ENCODE peak calls at places on chromosomes 6 and 20, in seven cellular contexts. D is activated CD8-positive, alpha-beta memory T cell treated with anti-CD3 and anti-CD28 coated beads for 4 hours; S is GM13976; Q is stimulated activated CD4-positive, alpha-beta T cell treated with anti-CD3 and anti-CD28 coated beads, Interleukin-2, amount 100 ng/mL, for 48 hours; B is D721Med; F is caudate nucleus; H is CD8-positive, alpha-beta memory T cell. Y is an unnamed sample.
A peak's percentile ranks its signal among the peaks of the same experiment; 100 is the strongest.

GRCh38 chr6:148517518-148517917 is 174.9 kb downstream of the SASH1 start:
- DNase-seq in D (no peak), S (no peak), Q (no peak), B (no peak), F (no peak), H (no peak), Y (no peak)

GRCh38 chr6:105587349-105588115 is 184.7 kb upstream of the PREP start:
- DNase-seq in D (no peak), S (no peak), Q (no peak), B (no peak), F (no peak), H (peak; percentile 2), Y (no peak)

GRCh38 chr6:6366778-6367177 is 46.3 kb upstream of the F13A1 start:
- DNase-seq in D (no peak), S (no peak), Q (no peak), B (no peak), F (no peak), H (no peak), Y (no peak)

GRCh38 chr20:45629496-45630100 is at the start of gene WFDC10A:
- DNase-seq in D (no peak), S (peak; percentile 53), Q (peak; percentile 6), B (no peak), F (no peak), H (no peak), Y (peak; percentile 40)

GRCh38 chr6:40852667-40853383 is 186.2 kb downstream of the UNC5CL start:
- DNase-seq in D (no peak), S (peak; percentile 21), Q (peak; percentile 16), B (no peak), F (no peak), H (no peak), Y (peak; percentile 68)

GRCh38 chr6:72624557-72625160 is 2.8 kb downstream of the KCNQ5 start:
- DNase-seq in D (no peak), S (no peak), Q (no peak), B (no peak), F (no peak), H (no peak), Y (no peak)

GRCh38 chr20:25083141-25083772 is 1.3 kb upstream of the VSX1 start:
- DNase-seq in D (no peak), S (no peak), Q (no peak), B (no peak), F (no peak), H (no peak), Y (no peak)

GRCh38 chr20:19460386-19460785 is 247.9 kb downstream of the SLC24A3 start:
- DNase-seq in D (no peak), S (no peak), Q (no peak), B (no peak), F (no peak), H (no peak), Y (no peak)

GRCh38 chr6:156190270-156190669 is 586.9 kb upstream of the ARID1B start:
- DNase-seq in D (no peak), S (no peak), Q (no peak), B (no peak), F (no peak), H (no peak), Y (no peak)

GRCh38 chr20:2149507-2149906 is 47.9 kb downstream of the STK35 start:
- DNase-seq in D (no peak), S (no peak), Q (no peak), B (no peak), F (no peak), H (no peak), Y (no peak)

GRCh38 chr20:51542033-51542893 is at the start of gene NFATC2:
- DNase-seq in D (peak; percentile 42), S (peak; percentile 92), Q (no peak), B (no peak), F (no peak), H (peak; percentile 50), Y (peak; percentile 28)

GRCh38 chr6:131172237-131172636 is 37.0 kb downstream of the AKAP7 start:
- DNase-seq in D (no peak), S (no peak), Q (no peak), B (no peak), F (no peak), H (no peak), Y (no peak)

GRCh38 chr6:126077810-126078791 is 91.8 kb downstream of the TRMT11 start:
- DNase-seq in D (no peak), S (no peak), Q (no peak), B (no peak), F (no peak), H (no peak), Y (no peak)

GRCh38 chr6:27428966-27429365 is 40.4 kb downstream of the ZNF391 start:
- DNase-seq in D (no peak), S (no peak), Q (no peak), B (no peak), F (no peak), H (no peak), Y (no peak)